ENCODE peak calls at places on chromosomes 6 and 20, in five cellular contexts. M is HepG2, B is A549, X is GM12878, P is K562. O is an unnamed sample.

GRCh38 chr20:7657569-7657968 is 282.7 kb downstream of the HAO1 start:
- DNase-seq in M (no peak), B (no peak), X (no peak), P (no peak), O (no peak)

GRCh38 chr20:61899971-61900370 is 165.7 kb downstream of the TAF4 start:
- DNase-seq in M (no peak), B (no peak), X (no peak), P (no peak), O (no peak)

GRCh38 chr6:41690541-41691330 is 44.7 kb downstream of the TFEB start:
- DNase-seq in M (no peak), B (no peak), X (no peak), P (no peak), O (no peak)

GRCh38 chr20:61162506-61162905 is 89.6 kb upstream of the CDH4 start:
- DNase-seq in M (no peak), B (no peak), X (no peak), P (no peak), O (no peak)

GRCh38 chr6:11495565-11496145 is 41.9 kb upstream of the TMEM170B start:
- DNase-seq in M (no peak), B (no peak), X (no peak), P (no peak), O (no peak)

GRCh38 chr6:37871616-37872384 is 52.3 kb downstream of the ZFAND3 start:
- DNase-seq in M (no peak), B (no peak), X (no peak), P (no peak), O (no peak)

GRCh38 chr20:47749367-47749766 is 35.9 kb downstream of the SULF2 start:
- DNase-seq in M (no peak), B (no peak), X (no peak), P (no peak), O (no peak)

GRCh38 chr20:32019156-32019510 is 8.9 kb downstream of the CCM2L start:
- DNase-seq in M (no peak), B (peak; percentile 68), X (no peak), P (peak; percentile 16), O (no peak)

GRCh38 chr20:9626357-9626756 is 112.0 kb downstream of the LAMP5 start:
- DNase-seq in M (no peak), B (no peak), X (no peak), P (no peak), O (no peak)

GRCh38 chr6:11744753-11745152 is 33.9 kb downstream of the ADTRP start:
- DNase-seq in M (no peak), B (no peak), X (no peak), P (no peak), O (no peak)

GRCh38 chr20:60026010-60026409 is 67.8 kb downstream of the CDH26 start:
- DNase-seq in M (no peak), B (no peak), X (no peak), P (no peak), O (no peak)

GRCh38 chr20:22825546-22825945 is 209.6 kb upstream of the SSTR4 start:
- DNase-seq in M (no peak), B (no peak), X (no peak), P (no peak), O (no peak)

GRCh38 chr20:41437836-41438235 is 71.2 kb upstream of the EMILIN3 start:
- DNase-seq in M (no peak), B (no peak), X (no peak), P (no peak), O (no peak)

GRCh38 chr6:14549319-14549770 is 431.8 kb downstream of the CD83 start:
- DNase-seq in M (no peak), B (no peak), X (no peak), P (no peak), O (no peak)

GRCh38 chr6:88238065-88238464 is 71.9 kb upstream of the CNR1 start:
- DNase-seq in M (peak; percentile 33), B (no peak), X (peak; percentile 33), P (peak; percentile 19), O (peak; percentile 27)

GRCh38 chr6:2630891-2631458 is 119.7 kb downstream of the MYLK4 start:
- DNase-seq in M (no peak), B (no peak), X (no peak), P (no peak), O (no peak)

GRCh38 chr6:33298773-33299236 is at the start of gene RGL2:
- DNase-seq in M (no peak), B (no peak), X (no peak), P (peak; percentile 88), O (no peak)

GRCh38 chr6:7723554-7723953 is 2.3 kb upstream of the BMP6 start:
- DNase-seq in M (no peak), B (no peak), X (no peak), P (no peak), O (no peak)

GRCh38 chr6:6629416-6629815 is 40.9 kb downstream of the LY86 start:
- DNase-seq in M (no peak), B (no peak), X (no peak), P (no peak), O (no peak)

GRCh38 chr6:5295612-5296011 is 34.3 kb downstream of the FARS2 start:
- DNase-seq in M (no peak), B (no peak), X (no peak), P (no peak), O (no peak)

GRCh38 chr20:17856024-17856564 is 112.5 kb downstream of the SNX5 start:
- DNase-seq in M (peak; percentile 100), B (no peak), X (peak; percentile 86), P (no peak), O (no peak)

GRCh38 chr6:169253745-169254238 is at the start of gene THBS2:
- DNase-seq in M (no peak), B (no peak), X (no peak), P (no peak), O (no peak)

GRCh38 chr6:8014947-8015346 is 49.2 kb downstream of the BLOC1S5 start:
- DNase-seq in M (peak; percentile 16), B (no peak), X (no peak), P (no peak), O (no peak)

GRCh38 chr20:64038252-64038578 is 2.2 kb downstream of the C20orf204 start:
- DNase-seq in M (no peak), B (no peak), X (no peak), P (no peak), O (no peak)

GRCh38 chr6:2938632-2939083 is 32.7 kb downstream of the SERPINB6 start:
- DNase-seq in M (peak; percentile 90), B (peak; percentile 74), X (no peak), P (no peak), O (no peak)

GRCh38 chr6:4587171-4587570 is 189.0 kb upstream of the CDYL start:
- DNase-seq in M (no peak), B (no peak), X (no peak), P (no peak), O (no peak)

GRCh38 chr6:96659084-96659845 is 96.3 kb downstream of the FHL5 start:
- DNase-seq in M (no peak), B (no peak), X (no peak), P (no peak), O (no peak)

GRCh38 chr6:9481292-9482029 is 933.4 kb downstream of the TFAP2A start:
- DNase-seq in M (no peak), B (no peak), X (no peak), P (no peak), O (no peak)

GRCh38 chr6:7137335-7138106 is 29.8 kb downstream of the RREB1 start:
- DNase-seq in M (no peak), B (no peak), X (no peak), P (peak; percentile 86), O (no peak)

GRCh38 chr6:55794136-55794812 is 81.1 kb downstream of the BMP5 start:
- DNase-seq in M (no peak), B (no peak), X (no peak), P (no peak), O (no peak)

GRCh38 chr20:2101057-2101934 is at the start of gene STK35:
- DNase-seq in M (no peak), B (peak; percentile 91), X (peak; percentile 13), P (peak; percentile 72), O (no peak)

DNA sequence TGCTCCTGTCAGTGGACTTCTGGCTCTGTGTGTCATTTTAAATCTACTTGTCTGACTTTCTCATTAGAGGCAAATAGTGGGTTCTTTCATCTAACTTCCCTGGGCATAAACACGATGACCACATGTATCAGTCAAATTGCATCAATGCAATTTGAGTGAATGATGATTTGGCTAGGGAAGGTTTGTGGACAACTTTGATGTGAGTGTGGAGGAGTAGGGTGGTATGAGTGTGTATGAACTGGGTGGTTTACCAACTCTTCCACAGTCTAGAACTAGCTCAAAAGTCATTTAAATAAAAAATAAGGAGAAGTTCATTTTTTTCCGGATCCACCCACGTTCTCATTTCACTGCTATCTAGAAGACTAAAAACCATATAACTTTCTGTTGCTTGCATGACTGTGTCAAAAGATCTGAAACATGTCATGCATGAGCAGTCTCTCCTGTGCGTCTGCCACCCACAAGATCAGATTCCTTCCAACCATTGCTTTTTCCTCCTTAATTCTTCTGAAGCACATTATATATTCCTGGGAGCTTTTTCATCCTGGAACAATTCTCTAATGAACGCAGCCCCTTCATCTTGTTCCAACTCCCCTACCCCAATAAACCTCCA is 23.6 kb downstream of the SLC35D3 start:
- DNase-seq in M (no peak), B (no peak), X (no peak), P (no peak), O (no peak)
- TF ChIP-seq KDM1A in M (no peak), B (no peak), X (no peak), P (no peak), O (no peak)

GRCh38 chr6:43492673-43493072 is 15.3 kb downstream of the TJAP1 start:
- DNase-seq in M (no peak), B (no peak), X (no peak), P (no peak), O (no peak)

GRCh38 chr6:43494766-43495165 is 15.4 kb downstream of the LRRC73 start:
- DNase-seq in M (no peak), B (no peak), X (no peak), P (no peak), O (no peak)

GRCh38 chr6:43494321-43494720 is 15.8 kb downstream of the LRRC73 start:
- DNase-seq in M (no peak), B (no peak), X (no peak), P (peak; percentile 63), O (no peak)

GRCh38 chr6:43493230-43493629 is 15.9 kb downstream of the TJAP1 start:
- DNase-seq in M (no peak), B (no peak), X (no peak), P (no peak), O (no peak)

DNA sequence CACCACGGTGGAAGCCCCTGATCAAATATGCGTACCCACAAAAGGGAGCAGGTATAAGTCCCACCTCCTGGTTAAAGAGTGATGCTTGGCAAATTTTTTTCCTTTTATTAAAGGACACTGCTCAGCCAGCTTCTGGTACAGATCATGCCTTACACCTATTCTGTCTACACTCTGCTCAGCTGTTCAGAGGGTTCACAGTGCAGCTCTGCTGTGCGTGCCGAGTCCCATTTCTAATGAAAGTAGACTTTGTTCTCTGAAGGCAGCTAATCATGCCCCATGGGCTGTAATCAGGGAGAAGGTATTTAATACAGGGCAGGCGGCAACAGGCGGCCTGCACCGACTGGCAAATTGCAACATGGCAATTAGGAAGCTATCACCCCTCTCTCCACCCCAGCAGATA is 16.3 kb downstream of the LRRC73 start:
- DNase-seq in M (peak; percentile 89), B (no peak), X (no peak), P (no peak), O (no peak)
- TF ChIP-seq KDM1A in M (no peak), B (no peak), X (no peak), P (no peak), O (no peak)

GRCh38 chr6:45845546-45845945 is 170.1 kb downstream of the CLIC5 start:
- DNase-seq in M (no peak), B (no peak), X (no peak), P (no peak), O (no peak)
- TF ChIP-seq KDM1A in M (no peak), B (no peak), X (no peak), P (no peak), O (no peak)

GRCh38 chr6:31794294-31794865 is 1.2 kb downstream of the VARS1 start:
- DNase-seq in M (no peak), B (no peak), X (no peak), P (peak; percentile 64), O (no peak)
- TF ChIP-seq KDM1A in M (no peak), B (no peak), X (no peak), P (peak; percentile 73), O (no peak)

O was measured in H1.